ENCODE peak calls at places on chromosomes 3 and 15, in seven cellular contexts. One of them, this sample, is unnamed.

GRCh38 chr3:113659121-113659531 is 37.3 kb downstream of the USF3 start:
- DNase-seq in NCI-H2227 treated with DMSO at 0.1 percent for 48 hours: no peak
- DNase-seq in heart left ventricle: no peak
- DNase-seq in AG08395: no peak
- DNase-seq in GM12891: no peak
- DNase-seq in AML-193: no peak
- DNase-seq in hypothalamus: no peak
- DNase-seq in this sample: no peak

GRCh38 chr3:158731938-158732855 is at the start of gene RARRES1:
- DNase-seq in NCI-H2227 treated with DMSO at 0.1 percent for 48 hours: no peak
- DNase-seq in hypothalamus: no peak
- DNase-seq in AG08395: peak; percentile 51
- DNase-seq in heart left ventricle: peak; percentile 71
- DNase-seq in AML-193: no peak
- DNase-seq in GM12891: peak; percentile 64
- DNase-seq in this sample: peak; percentile 19

GRCh38 chr3:71421475-71421819 is 162.1 kb downstream of the FOXP1 start:
- DNase-seq in AML-193: no peak
- DNase-seq in hypothalamus: no peak
- DNase-seq in GM12891: no peak
- DNase-seq in heart left ventricle: no peak
- DNase-seq in AG08395: no peak
- DNase-seq in NCI-H2227 treated with DMSO at 0.1 percent for 48 hours: no peak
- DNase-seq in this sample: no peak

GRCh38 chr3:119375106-119375505 is 80.9 kb downstream of the ARHGAP31 start:
- DNase-seq in AG08395: no peak
- DNase-seq in hypothalamus: no peak
- DNase-seq in heart left ventricle: no peak
- DNase-seq in GM12891: no peak
- DNase-seq in AML-193: no peak
- DNase-seq in NCI-H2227 treated with DMSO at 0.1 percent for 48 hours: no peak
- DNase-seq in this sample: no peak

GRCh38 chr3:24110051-24110450 is 165.0 kb downstream of the NR1D2 start:
- DNase-seq in AML-193: no peak
- DNase-seq in GM12891: no peak
- DNase-seq in hypothalamus: no peak
- DNase-seq in NCI-H2227 treated with DMSO at 0.1 percent for 48 hours: no peak
- DNase-seq in AG08395: peak; percentile 46
- DNase-seq in heart left ventricle: no peak
- DNase-seq in this sample: no peak

GRCh38 chr3:48077835-48078234 is 61.6 kb upstream of the MAP4 start:
- DNase-seq in hypothalamus: no peak
- DNase-seq in AML-193: no peak
- DNase-seq in GM12891: no peak
- DNase-seq in AG08395: no peak
- DNase-seq in heart left ventricle: no peak
- DNase-seq in NCI-H2227 treated with DMSO at 0.1 percent for 48 hours: no peak
- DNase-seq in this sample: no peak

GRCh38 chr15:64731012-64731806 is 44.2 kb downstream of the RBPMS2 start:
- DNase-seq in hypothalamus: peak; percentile 50
- DNase-seq in GM12891: peak; percentile 66
- DNase-seq in NCI-H2227 treated with DMSO at 0.1 percent for 48 hours: peak; percentile 57
- DNase-seq in AG08395: peak; percentile 76
- DNase-seq in AML-193: peak; percentile 66
- DNase-seq in heart left ventricle: peak; percentile 83
- DNase-seq in this sample: peak; percentile 73

GRCh38 chr3:144182501-144182900 is 210.9 kb downstream of the DIPK2A start:
- DNase-seq in NCI-H2227 treated with DMSO at 0.1 percent for 48 hours: no peak
- DNase-seq in GM12891: no peak
- DNase-seq in hypothalamus: no peak
- DNase-seq in AML-193: no peak
- DNase-seq in AG08395: no peak
- DNase-seq in heart left ventricle: no peak
- DNase-seq in this sample: no peak

GRCh38 chr3:116440196-116440595 is 5.1 kb downstream of the LSAMP start:
- DNase-seq in hypothalamus: no peak
- DNase-seq in AML-193: no peak
- DNase-seq in heart left ventricle: no peak
- DNase-seq in GM12891: no peak
- DNase-seq in AG08395: peak; percentile 52
- DNase-seq in NCI-H2227 treated with DMSO at 0.1 percent for 48 hours: no peak
- DNase-seq in this sample: no peak

GRCh38 chr3:58577269-58577821 is at the start of gene FAM107A:
- DNase-seq in hypothalamus: no peak
- DNase-seq in AG08395: peak; percentile 81
- DNase-seq in NCI-H2227 treated with DMSO at 0.1 percent for 48 hours: no peak
- DNase-seq in heart left ventricle: peak; percentile 66
- DNase-seq in GM12891: no peak
- DNase-seq in AML-193: no peak
- DNase-seq in this sample: no peak

GRCh38 chr3:62051506-62051905 is 321.8 kb downstream of the FEZF2 start:
- DNase-seq in AML-193: no peak
- DNase-seq in hypothalamus: no peak
- DNase-seq in NCI-H2227 treated with DMSO at 0.1 percent for 48 hours: no peak
- DNase-seq in GM12891: no peak
- DNase-seq in heart left ventricle: no peak
- DNase-seq in AG08395: no peak
- DNase-seq in this sample: no peak

GRCh38 chr15:97652700-97653167 is 307.8 kb upstream of the ARRDC4 start:
- DNase-seq in heart left ventricle: no peak
- DNase-seq in NCI-H2227 treated with DMSO at 0.1 percent for 48 hours: peak; percentile 22
- DNase-seq in hypothalamus: no peak
- DNase-seq in GM12891: no peak
- DNase-seq in AG08395: no peak
- DNase-seq in AML-193: no peak
- DNase-seq in this sample: no peak

GRCh38 chr3:120645083-120645800 is 36.8 kb downstream of the HGD start:
- DNase-seq in NCI-H2227 treated with DMSO at 0.1 percent for 48 hours: no peak
- DNase-seq in heart left ventricle: no peak
- DNase-seq in GM12891: no peak
- DNase-seq in AML-193: no peak
- DNase-seq in hypothalamus: no peak
- DNase-seq in AG08395: no peak
- DNase-seq in this sample: no peak

GRCh38 chr15:41917767-41918430 is 24.0 kb upstream of the SPTBN5 start:
- DNase-seq in AG08395: peak; percentile 67
- DNase-seq in hypothalamus: no peak
- DNase-seq in heart left ventricle: no peak
- DNase-seq in GM12891: no peak
- DNase-seq in AML-193: no peak
- DNase-seq in NCI-H2227 treated with DMSO at 0.1 percent for 48 hours: no peak
- DNase-seq in this sample: no peak

GRCh38 chr3:71585126-71585525 is 1.6 kb upstream of the FOXP1 start:
- DNase-seq in AG08395: no peak
- DNase-seq in AML-193: peak; percentile 77
- DNase-seq in NCI-H2227 treated with DMSO at 0.1 percent for 48 hours: no peak
- DNase-seq in GM12891: no peak
- DNase-seq in hypothalamus: no peak
- DNase-seq in heart left ventricle: no peak
- DNase-seq in this sample: no peak

GRCh38 chr15:38666865-38667264 is 102.3 kb upstream of the RASGRP1 start:
- DNase-seq in AG08395: no peak
- DNase-seq in AML-193: no peak
- DNase-seq in heart left ventricle: no peak
- DNase-seq in GM12891: no peak
- DNase-seq in NCI-H2227 treated with DMSO at 0.1 percent for 48 hours: no peak
- DNase-seq in hypothalamus: no peak
- DNase-seq in this sample: no peak

GRCh38 chr15:38625886-38626285 is 61.3 kb upstream of the RASGRP1 start:
- DNase-seq in AML-193: no peak
- DNase-seq in NCI-H2227 treated with DMSO at 0.1 percent for 48 hours: no peak
- DNase-seq in GM12891: no peak
- DNase-seq in AG08395: no peak
- DNase-seq in heart left ventricle: no peak
- DNase-seq in hypothalamus: no peak
- DNase-seq in this sample: no peak

GRCh38 chr15:44735482-44736260 is 657 bp upstream of the TRIM69 start:
- DNase-seq in AML-193: peak; percentile 71
- DNase-seq in GM12891: no peak
- DNase-seq in AG08395: peak; percentile 12
- DNase-seq in hypothalamus: no peak
- DNase-seq in NCI-H2227 treated with DMSO at 0.1 percent for 48 hours: no peak
- DNase-seq in heart left ventricle: peak; percentile 36
- DNase-seq in this sample: peak; percentile 58

GRCh38 chr15:78070049-78070698 is 7.3 kb downstream of the TBC1D2B start:
- DNase-seq in GM12891: no peak
- DNase-seq in AML-193: peak; percentile 50
- DNase-seq in heart left ventricle: peak; percentile 51
- DNase-seq in AG08395: no peak
- DNase-seq in NCI-H2227 treated with DMSO at 0.1 percent for 48 hours: no peak
- DNase-seq in hypothalamus: no peak
- DNase-seq in this sample: peak; percentile 29

GRCh38 chr3:141561426-141562034 is 74.7 kb downstream of the RASA2 start:
- DNase-seq in hypothalamus: no peak
- DNase-seq in AML-193: peak; percentile 88
- DNase-seq in NCI-H2227 treated with DMSO at 0.1 percent for 48 hours: peak; percentile 12
- DNase-seq in AG08395: peak; percentile 50
- DNase-seq in heart left ventricle: peak; percentile 22
- DNase-seq in GM12891: no peak
- DNase-seq in this sample: no peak

GRCh38 chr3:19775744-19776143 is 158.3 kb downstream of the EFHB start:
- DNase-seq in GM12891: no peak
- DNase-seq in AG08395: no peak
- DNase-seq in heart left ventricle: no peak
- DNase-seq in NCI-H2227 treated with DMSO at 0.1 percent for 48 hours: no peak
- DNase-seq in AML-193: no peak
- DNase-seq in hypothalamus: no peak
- DNase-seq in this sample: no peak

GRCh38 chr15:70095387-70096214 is 2.1 kb downstream of the TLE3 start:
- DNase-seq in hypothalamus: no peak
- DNase-seq in NCI-H2227 treated with DMSO at 0.1 percent for 48 hours: no peak
- DNase-seq in GM12891: no peak
- DNase-seq in AML-193: no peak
- DNase-seq in heart left ventricle: peak; percentile 49
- DNase-seq in AG08395: no peak
- DNase-seq in this sample: peak; percentile 37

GRCh38 chr3:161222662-161223061 is 1.6 kb downstream of the NMD3 start:
- DNase-seq in AG08395: peak; percentile 22
- DNase-seq in hypothalamus: no peak
- DNase-seq in AML-193: no peak
- DNase-seq in NCI-H2227 treated with DMSO at 0.1 percent for 48 hours: no peak
- DNase-seq in heart left ventricle: no peak
- DNase-seq in GM12891: no peak
- DNase-seq in this sample: no peak

GRCh38 chr3:58210761-58211477 is at the start of gene DNASE1L3:
- DNase-seq in AML-193: no peak
- DNase-seq in AG08395: no peak
- DNase-seq in NCI-H2227 treated with DMSO at 0.1 percent for 48 hours: no peak
- DNase-seq in heart left ventricle: no peak
- DNase-seq in GM12891: no peak
- DNase-seq in hypothalamus: no peak
- DNase-seq in this sample: no peak

GRCh38 chr3:44117239-44117638 is 124.4 kb upstream of the TOPAZ1 start:
- DNase-seq in AML-193: no peak
- DNase-seq in GM12891: no peak
- DNase-seq in NCI-H2227 treated with DMSO at 0.1 percent for 48 hours: no peak
- DNase-seq in AG08395: no peak
- DNase-seq in hypothalamus: no peak
- DNase-seq in heart left ventricle: no peak
- DNase-seq in this sample: no peak

GRCh38 chr3:146472611-146473010 is 3.2 kb upstream of the PLSCR2 start:
- DNase-seq in GM12891: no peak
- DNase-seq in AG08395: no peak
- DNase-seq in heart left ventricle: no peak
- DNase-seq in NCI-H2227 treated with DMSO at 0.1 percent for 48 hours: no peak
- DNase-seq in AML-193: no peak
- DNase-seq in hypothalamus: no peak
- DNase-seq in this sample: no peak

GRCh38 chr15:79901958-79902357 is 5.1 kb upstream of the MTHFS start:
- DNase-seq in heart left ventricle: no peak
- DNase-seq in hypothalamus: no peak
- DNase-seq in AG08395: no peak
- DNase-seq in NCI-H2227 treated with DMSO at 0.1 percent for 48 hours: no peak
- DNase-seq in AML-193: no peak
- DNase-seq in GM12891: no peak
- DNase-seq in this sample: no peak

GRCh38 chr3:63015614-63016016 is 140.4 kb upstream of the CADPS start:
- DNase-seq in hypothalamus: peak; percentile 0
- DNase-seq in NCI-H2227 treated with DMSO at 0.1 percent for 48 hours: no peak
- DNase-seq in AG08395: no peak
- DNase-seq in heart left ventricle: no peak
- DNase-seq in AML-193: no peak
- DNase-seq in GM12891: no peak
- DNase-seq in this sample: no peak

GRCh38 chr3:11145888-11146287 is 8.4 kb upstream of the HRH1 start:
- DNase-seq in GM12891: no peak
- DNase-seq in heart left ventricle: no peak
- DNase-seq in NCI-H2227 treated with DMSO at 0.1 percent for 48 hours: no peak
- DNase-seq in AML-193: no peak
- DNase-seq in AG08395: peak; percentile 52
- DNase-seq in hypothalamus: no peak
- DNase-seq in this sample: no peak

GRCh38 chr3:39150803-39151631 is 2.4 kb downstream of the CSRNP1 start:
- DNase-seq in GM12891: no peak
- DNase-seq in AG08395: peak; percentile 86
- DNase-seq in AML-193: peak; percentile 31
- DNase-seq in hypothalamus: no peak
- DNase-seq in NCI-H2227 treated with DMSO at 0.1 percent for 48 hours: no peak
- DNase-seq in heart left ventricle: peak; percentile 90
- DNase-seq in this sample: peak; percentile 65

GRCh38 chr3:161523916-161524315 is 27.3 kb downstream of the OTOL1 start:
- DNase-seq in heart left ventricle: no peak
- DNase-seq in NCI-H2227 treated with DMSO at 0.1 percent for 48 hours: no peak
- DNase-seq in AML-193: no peak
- DNase-seq in hypothalamus: no peak
- DNase-seq in AG08395: no peak
- DNase-seq in GM12891: no peak
- DNase-seq in this sample: no peak

GRCh38 chr3:8458235-8458634 is 43.4 kb upstream of the LMCD1 start:
- DNase-seq in AG08395: peak; percentile 82
- DNase-seq in GM12891: no peak
- DNase-seq in hypothalamus: no peak
- DNase-seq in heart left ventricle: no peak
- DNase-seq in AML-193: no peak
- DNase-seq in NCI-H2227 treated with DMSO at 0.1 percent for 48 hours: no peak
- DNase-seq in this sample: no peak

GRCh38 chr15:40776537-40777141 is 6.9 kb downstream of the C15orf62 start:
- DNase-seq in hypothalamus: no peak
- DNase-seq in heart left ventricle: no peak
- DNase-seq in AG08395: peak; percentile 92
- DNase-seq in GM12891: no peak
- DNase-seq in NCI-H2227 treated with DMSO at 0.1 percent for 48 hours: no peak
- DNase-seq in AML-193: no peak
- DNase-seq in this sample: no peak

GRCh38 chr3:64063207-64063981 is 40.1 kb upstream of the PSMD6 start:
- DNase-seq in AML-193: no peak
- DNase-seq in AG08395: no peak
- DNase-seq in GM12891: no peak
- DNase-seq in NCI-H2227 treated with DMSO at 0.1 percent for 48 hours: no peak
- DNase-seq in hypothalamus: no peak
- DNase-seq in heart left ventricle: no peak
- DNase-seq in this sample: no peak

GRCh38 chr15:42450434-42450790 is 40.5 kb downstream of the ZNF106 start:
- DNase-seq in AML-193: no peak
- DNase-seq in AG08395: no peak
- DNase-seq in heart left ventricle: no peak
- DNase-seq in GM12891: no peak
- DNase-seq in NCI-H2227 treated with DMSO at 0.1 percent for 48 hours: no peak
- DNase-seq in hypothalamus: no peak
- DNase-seq in this sample: no peak

GRCh38 chr15:92936138-92936537 is 36.0 kb downstream of the CHD2 start:
- DNase-seq in AML-193: no peak
- DNase-seq in AG08395: no peak
- DNase-seq in NCI-H2227 treated with DMSO at 0.1 percent for 48 hours: no peak
- DNase-seq in hypothalamus: no peak
- DNase-seq in GM12891: no peak
- DNase-seq in heart left ventricle: no peak
- DNase-seq in this sample: no peak

GRCh38 chr15:60682115-60682514 is 203.2 kb upstream of the ICE2 start:
- DNase-seq in NCI-H2227 treated with DMSO at 0.1 percent for 48 hours: no peak
- DNase-seq in GM12891: no peak
- DNase-seq in heart left ventricle: no peak
- DNase-seq in AG08395: peak; percentile 56
- DNase-seq in hypothalamus: no peak
- DNase-seq in AML-193: no peak
- DNase-seq in this sample: no peak

GRCh38 chr15:69810441-69811071 is 287.2 kb downstream of the TLE3 start:
- DNase-seq in AG08395: no peak
- DNase-seq in heart left ventricle: no peak
- DNase-seq in AML-193: no peak
- DNase-seq in NCI-H2227 treated with DMSO at 0.1 percent for 48 hours: peak; percentile 49
- DNase-seq in GM12891: no peak
- DNase-seq in hypothalamus: no peak
- DNase-seq in this sample: no peak

This sample was measured in stimulated activated naive CD4-positive, alpha-beta T cell treated with Interleukin-2 at 50 U/mL for 16 hours.